ENCODE peak calls at places on chromosomes 7 and 10, in seven cellular contexts. K is IMR-90, B is body of pancreas, V is A549, G is tibial nerve, L is spleen, I is testis. M is an unnamed sample.

GRCh38 chr10:520402-520787 is 169.1 kb downstream of the DIP2C start:
- DNase-seq in K (peak; percentile 27), B (no peak), G (no peak), L (peak; percentile 58), V (no peak), I (peak; percentile 39), M (peak; percentile 51)

GRCh38 chr7:93935112-93935511 is 13.6 kb downstream of the GNG11 start:
- DNase-seq in B (no peak), G (no peak), V (no peak), K (no peak), I (no peak), L (no peak), M (no peak)

GRCh38 chr7:1949681-1950055 is 279.6 kb downstream of the ELFN1 start:
- DNase-seq in V (no peak), I (no peak), G (no peak), L (peak; percentile 68), B (no peak), K (no peak), M (no peak)

GRCh38 chr7:157711353-157711888 is 374.6 kb downstream of the DNAJB6 start:
- DNase-seq in V (no peak), K (no peak), L (peak; percentile 58), G (no peak), I (no peak), B (no peak), M (no peak)

GRCh38 chr10:35232509-35232908 is 103.8 kb upstream of the CCNY start:
- DNase-seq in I (no peak), L (no peak), V (no peak), K (no peak), B (no peak), G (no peak), M (no peak)

GRCh38 chr7:120302190-120302589 is 29.2 kb downstream of the KCND2 start:
- DNase-seq in V (no peak), L (no peak), B (no peak), K (no peak), I (no peak), G (no peak), M (no peak)

GRCh38 chr10:99765672-99766071 is 16.8 kb upstream of the ABCC2 start:
- DNase-seq in L (no peak), K (no peak), B (no peak), G (no peak), I (no peak), V (no peak), M (no peak)

GRCh38 chr10:66586073-66586472 is 339.8 kb upstream of the LRRTM3 start:
- DNase-seq in K (peak; percentile 35), V (no peak), I (peak; percentile 48), L (no peak), B (peak; percentile 54), G (no peak), M (no peak)

GRCh38 chr10:62098278-62099121 is 170.1 kb downstream of the RTKN2 start:
- DNase-seq in V (no peak), B (no peak), L (no peak), K (peak; percentile 60), G (no peak), I (no peak), M (peak; percentile 46)

GRCh38 chr7:27400168-27400567 is 157.6 kb downstream of the EVX1 start:
- DNase-seq in G (no peak), I (no peak), B (no peak), L (no peak), V (no peak), K (no peak), M (no peak)

GRCh38 chr10:33143160-33143728 is 185.2 kb upstream of the ITGB1 start:
- DNase-seq in B (no peak), L (no peak), I (no peak), K (peak; percentile 93), G (no peak), V (no peak), M (no peak)

GRCh38 chr10:96130326-96130758 is 245 bp downstream of the ZNF518A start:
- DNase-seq in I (no peak), L (peak; percentile 93), K (peak; percentile 72), G (no peak), B (peak; percentile 66), V (peak; percentile 92), M (peak; percentile 35)

GRCh38 chr7:139035588-139036353 is at the start of gene ZC3HAV1L:
- DNase-seq in K (peak; percentile 63), B (peak; percentile 46), L (peak; percentile 86), G (no peak), I (peak; percentile 71), V (peak; percentile 84), M (no peak)

GRCh38 chr10:91540714-91541113 is 92.2 kb downstream of the PPP1R3C start:
- DNase-seq in I (no peak), V (no peak), G (no peak), K (no peak), L (no peak), B (no peak), M (no peak)

GRCh38 chr10:125605167-125605566 is 77.8 kb downstream of the TEX36 start:
- DNase-seq in B (no peak), K (peak; percentile 7), I (no peak), L (no peak), G (no peak), V (no peak), M (no peak)

GRCh38 chr7:129665013-129665401 is 53.5 kb downstream of the NRF1 start:
- DNase-seq in B (peak; percentile 34), G (no peak), K (peak; percentile 98), L (no peak), V (peak; percentile 83), I (no peak), M (no peak)

GRCh38 chr7:51477323-51477722 is 160.7 kb upstream of the COBL start:
- DNase-seq in L (no peak), B (no peak), G (no peak), I (no peak), K (no peak), V (no peak), M (no peak)

GRCh38 chr10:33328253-33328652 is 6.2 kb downstream of the NRP1 start:
- DNase-seq in K (no peak), V (no peak), B (no peak), I (no peak), G (no peak), L (no peak), M (no peak)

GRCh38 chr7:27148776-27149641 is 1.4 kb upstream of the HOXA6 start:
- DNase-seq in K (no peak), L (peak; percentile 74), V (no peak), B (peak; percentile 1), I (peak; percentile 9), G (no peak), M (no peak)

DNA sequence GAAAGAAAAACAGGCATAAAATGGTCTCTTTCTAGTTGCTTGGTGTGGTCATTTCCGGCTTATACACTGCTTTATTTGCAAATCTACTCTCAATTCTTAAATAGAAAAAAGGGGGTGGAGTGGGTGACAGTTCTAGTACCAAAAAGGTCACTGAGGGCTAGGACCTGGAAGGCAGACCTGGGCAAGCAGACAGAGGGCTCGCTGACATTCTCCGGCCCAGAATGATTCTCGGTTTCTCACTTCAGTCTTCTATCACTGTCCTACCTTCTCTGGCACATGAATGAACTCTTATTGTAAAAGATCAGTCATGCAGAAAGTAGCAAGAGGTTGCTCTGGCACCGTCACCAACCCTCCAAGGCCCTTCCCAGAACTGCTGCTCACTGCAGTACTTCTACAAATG is 54.0 kb downstream of the MALSU1 start:
- DNase-seq in B (no peak), V (no peak), I (no peak), K (no peak), G (no peak), L (no peak), M (no peak)
- TF ChIP-seq POLR2A in B (no peak), V (no peak), I (no peak), K (no peak), G (no peak), L (no peak), M (no peak)

DNA sequence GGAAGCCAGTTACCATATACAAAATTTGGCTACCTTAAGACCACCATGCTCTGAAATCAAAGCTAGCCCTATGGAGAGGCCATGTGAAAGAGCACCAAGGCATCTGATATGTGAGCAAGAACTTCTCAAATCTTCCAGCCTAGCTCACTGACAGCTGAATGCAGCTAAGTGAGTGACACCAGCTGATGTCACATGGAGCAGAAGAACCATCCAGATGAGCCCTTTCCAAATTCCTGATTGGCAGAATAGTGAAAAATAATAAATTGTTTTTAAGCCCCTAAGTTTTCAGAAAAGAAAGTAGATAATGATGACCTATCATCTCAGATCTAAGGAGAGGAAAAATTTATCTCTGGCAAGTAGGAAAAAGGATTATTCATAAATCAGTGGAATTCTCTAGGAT is 85.6 kb downstream of the CRTAC1 start:
- DNase-seq in B (no peak), L (no peak), V (no peak), I (no peak), G (no peak), K (no peak), M (no peak)
- TF ChIP-seq POLR2A in B (no peak), L (no peak), V (no peak), I (no peak), G (no peak), K (no peak), M (no peak)

DNA sequence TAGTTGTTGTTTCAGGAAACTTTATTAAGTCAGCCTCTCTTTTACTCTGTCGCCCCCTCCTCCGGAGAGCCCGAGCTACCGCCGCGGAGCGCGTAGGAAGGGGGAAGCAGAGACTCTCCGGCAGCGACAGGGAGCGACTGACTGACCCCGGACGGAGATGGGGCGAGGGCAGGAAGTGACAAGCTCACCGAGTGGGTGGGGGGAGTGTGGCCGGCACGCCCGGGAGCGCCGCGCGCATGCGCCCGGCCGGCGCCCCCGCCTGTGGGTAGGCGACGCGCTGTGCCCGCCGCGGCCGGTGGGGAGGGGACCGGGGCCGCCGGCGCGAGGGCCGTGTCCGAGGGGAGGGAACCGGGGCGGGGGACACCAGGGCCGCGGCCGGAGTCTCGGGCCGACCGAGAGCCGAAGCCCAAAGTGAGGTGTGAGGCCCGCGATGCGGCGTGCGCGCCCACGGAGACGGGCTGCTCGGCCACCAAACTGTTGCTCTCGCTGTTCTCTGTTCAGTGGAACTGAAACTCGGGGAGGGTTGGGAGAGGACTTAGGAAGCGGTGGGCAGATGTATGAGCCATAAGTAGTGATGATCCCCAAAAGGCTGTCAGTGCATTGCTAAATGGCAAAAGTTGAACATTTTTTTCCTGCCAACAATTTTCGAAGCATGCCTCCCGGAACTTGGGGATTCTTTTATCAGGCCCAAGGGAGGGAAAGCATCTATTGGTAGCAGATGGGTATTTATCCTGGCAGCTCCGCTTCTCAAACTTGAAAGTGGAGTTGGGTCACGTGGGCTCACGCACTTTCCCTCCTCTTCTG is at the start of gene ZNF800:
- DNase-seq in L (peak; percentile 98), V (peak; percentile 90), K (peak; percentile 82), I (peak; percentile 94), B (peak; percentile 95), G (peak; percentile 70), M (peak; percentile 88)
- TF ChIP-seq POLR2A in L (peak; percentile 38), V (peak; percentile 91), K (peak; percentile 93), I (peak; percentile 64), B (peak; percentile 96), G (peak; percentile 85), M (peak; percentile 92)

GRCh38 chr10:43419997-43420368 is 11.0 kb upstream of the HNRNPF start:
- DNase-seq in V (no peak), B (no peak), G (no peak), I (no peak), L (no peak), K (no peak), M (no peak)

GRCh38 chr10:43417950-43418768 is 9.2 kb upstream of the HNRNPF start:
- DNase-seq in G (no peak), V (no peak), L (no peak), I (no peak), K (no peak), B (peak; percentile 17), M (no peak)

GRCh38 chr10:43421201-43421507 is 12.2 kb upstream of the HNRNPF start:
- DNase-seq in L (no peak), B (no peak), G (no peak), K (no peak), I (no peak), V (no peak), M (no peak)

GRCh38 chr10:43421519-43421918 is 12.5 kb upstream of the HNRNPF start:
- DNase-seq in B (no peak), L (no peak), G (no peak), K (no peak), I (no peak), V (no peak), M (no peak)

GRCh38 chr10:43420369-43421200 is 11.6 kb upstream of the HNRNPF start:
- DNase-seq in G (peak; percentile 82), V (peak; percentile 82), B (peak; percentile 88), K (peak; percentile 78), I (peak; percentile 88), L (peak; percentile 96), M (peak; percentile 87)
- TF ChIP-seq POLR2A in G (peak; percentile 46), V (peak; percentile 35), B (peak; percentile 87), K (peak; percentile 50), I (no peak), L (no peak), M (peak; percentile 88)